ENCODE peak calls at places on chromosomes 3 and 15, in eight cellular contexts. G, B, D, F, L, S, P and U are unnamed samples.

GRCh38 chr3:66633564-66633963 is 132.7 kb upstream of the LRIG1 start:
- DNase-seq in G (no peak), F (no peak), S (no peak), P (no peak), B (no peak), D (no peak), L (peak), U (no peak)

GRCh38 chr3:74751775-74752174 is 137.3 kb upstream of the CNTN3 start:
- DNase-seq in G (no peak), S (no peak), F (no peak), P (no peak), B (no peak), L (no peak), D (no peak), U (no peak)

GRCh38 chr15:90598679-90599078 is 69.0 kb downstream of the CRTC3 start:
- DNase-seq in D (no peak), G (no peak), B (no peak), L (no peak), F (no peak), S (no peak), P (no peak), U (no peak)

GRCh38 chr3:45693941-45694521 is 4.8 kb downstream of the SACM1L start:
- DNase-seq in L (no peak), F (no peak), B (peak), S (no peak), G (no peak), D (no peak), P (no peak), U (no peak)

GRCh38 chr3:100709840-100710235 is 544 bp downstream of the TFG start:
- DNase-seq in G (peak), P (peak), L (peak), S (peak), B (peak), D (no peak), F (no peak), U (peak)

GRCh38 chr3:180059351-180059750 is 22.6 kb upstream of the PEX5L start:
- DNase-seq in B (no peak), S (no peak), P (no peak), F (no peak), G (no peak), D (no peak), L (no peak), U (no peak)

GRCh38 chr15:31497838-31498237 is 171.2 kb downstream of the KLF13 start:
- DNase-seq in L (no peak), B (no peak), F (no peak), G (no peak), S (no peak), P (no peak), D (no peak), U (no peak)

GRCh38 chr3:113461488-113461887 is 20.2 kb upstream of the CFAP44 start:
- DNase-seq in P (no peak), B (no peak), D (no peak), F (no peak), L (no peak), G (no peak), S (no peak), U (no peak)

GRCh38 chr15:56440226-56440770 is 24.6 kb downstream of the MNS1 start:
- DNase-seq in D (no peak), G (no peak), B (no peak), F (no peak), L (no peak), P (no peak), S (no peak), U (no peak)